ENCODE peak calls at places on chromosomes 13 and 19, in four cellular contexts. T is effector memory CD4-positive, alpha-beta T cell; U is stimulated activated CD8-positive, alpha-beta memory T cell treated with anti-CD3 and anti-CD28 coated beads, Interleukin-15, amount 100 ng/mL, for 24 hours; P is NB4. C is an unnamed sample.

GRCh38 chr19:38395381-38396127 is 7.1 kb downstream of the SPRED3 start:
- DNase-seq in T (no peak), U (no peak), P (no peak), C (no peak)

GRCh38 chr13:108957369-108958012 is 328.1 kb downstream of the MYO16 start:
- DNase-seq in T (no peak), U (no peak), P (no peak), C (peak)

GRCh38 chr13:111460548-111461444 is 140.4 kb downstream of the TEX29 start:
- DNase-seq in T (no peak), U (no peak), P (peak), C (peak)

GRCh38 chr19:50414850-50415660 is 3.7 kb upstream of the SPIB start:
- DNase-seq in T (peak), U (peak), P (peak), C (peak)

GRCh38 chr19:32823747-32824102 is 45.8 kb downstream of the SLC7A9 start:
- DNase-seq in T (no peak), U (no peak), P (no peak), C (no peak)

GRCh38 chr13:73870970-73871935 is 263.0 kb downstream of the KLF12 start:
- DNase-seq in T (no peak), U (no peak), P (peak), C (no peak)

GRCh38 chr13:78607409-78608253 is 4.3 kb upstream of the POU4F1 start:
- DNase-seq in T (no peak), U (no peak), P (no peak), C (no peak)

GRCh38 chr19:43731346-43731745 is 15.5 kb downstream of the IRGC start:
- DNase-seq in T (no peak), U (no peak), P (no peak), C (no peak)

GRCh38 chr13:76965759-76966421 is 17.6 kb downstream of the ACOD1 start:
- DNase-seq in T (no peak), U (no peak), P (no peak), C (no peak)

GRCh38 chr13:66915596-66916185 is 314.4 kb downstream of the PCDH9 start:
- DNase-seq in T (no peak), U (no peak), P (no peak), C (no peak)

GRCh38 chr19:37953576-37954303 is 46.7 kb downstream of the SIPA1L3 start:
- DNase-seq in T (no peak), U (no peak), P (no peak), C (no peak)

GRCh38 chr19:2455481-2456300 is 1.1 kb downstream of the LMNB2 start:
- DNase-seq in T (peak), U (peak), P (peak), C (no peak)

GRCh38 chr13:66703597-66703996 is 526.5 kb downstream of the PCDH9 start:
- DNase-seq in T (no peak), U (no peak), P (no peak), C (no peak)

C was measured in HCT116.